ENCODE peak calls at places on chromosomes 16 and 17, in nine cellular contexts. M is transverse colon; N is right lobe of liver; Q is H9; X is cardiac muscle cell; E is ascending aorta; F is CD8-positive, alpha-beta T cell; O is left lung; U is hepatocyte. G is an unnamed sample.

GRCh38 chr17:57989011-57989345 is 924 bp upstream of the VEZF1 start:
- DNase-seq in M (peak; percentile 34), N (no peak), Q (no peak), X (peak; percentile 38), E (no peak), F (no peak), O (no peak), U (peak; percentile 68), G (no peak)

GRCh38 chr16:203246-203645 is 23.0 kb downstream of the HBQ1 start:
- DNase-seq in M (no peak), N (no peak), Q (no peak), X (no peak), E (no peak), F (no peak), O (no peak), U (no peak), G (no peak)

GRCh38 chr16:11355862-11356261 is 10.6 kb downstream of the RMI2 start:
- DNase-seq in M (no peak), N (no peak), Q (no peak), X (no peak), E (no peak), F (no peak), O (no peak), U (no peak), G (no peak)

GRCh38 chr16:73064227-73064995 is 16.5 kb upstream of the ZFHX3 start:
- DNase-seq in M (no peak), N (peak; percentile 38), Q (peak; percentile 69), X (no peak), E (peak; percentile 85), F (no peak), O (peak; percentile 73), U (no peak), G (no peak)

GRCh38 chr17:17564896-17565295 is 26.6 kb downstream of the PEMT start:
- DNase-seq in M (no peak), N (no peak), Q (peak; percentile 83), X (no peak), E (no peak), F (no peak), O (no peak), U (no peak), G (no peak)

GRCh38 chr16:31477220-31478216 is 5.4 kb upstream of the SLC5A2 start:
- DNase-seq in M (peak; percentile 92), N (peak; percentile 88), Q (peak; percentile 92), X (peak; percentile 85), E (no peak), F (peak; percentile 44), O (peak; percentile 92), U (peak; percentile 85), G (no peak)

GRCh38 chr17:73064084-73064938 is 28.2 kb downstream of the SLC39A11 start:
- DNase-seq in M (no peak), N (no peak), Q (no peak), X (no peak), E (no peak), F (no peak), O (no peak), U (no peak), G (no peak)

GRCh38 chr16:2720719-2721633 is 952 bp upstream of the PRSS27 start:
- DNase-seq in M (peak; percentile 90), N (peak; percentile 86), Q (peak; percentile 92), X (peak; percentile 93), E (peak; percentile 91), F (peak; percentile 78), O (peak; percentile 96), U (peak; percentile 96), G (peak; percentile 84)

GRCh38 chr16:62738631-62739030 is 702.4 kb upstream of the CDH8 start:
- DNase-seq in M (no peak), N (no peak), Q (no peak), X (no peak), E (no peak), F (no peak), O (no peak), U (no peak), G (no peak)

GRCh38 chr16:25107466-25107792 is 4.1 kb upstream of the LCMT1 start:
- DNase-seq in M (no peak), N (no peak), Q (no peak), X (no peak), E (no peak), F (no peak), O (peak; percentile 36), U (no peak), G (no peak)

GRCh38 chr16:25110392-25110947 is 1.1 kb upstream of the LCMT1 start:
- DNase-seq in M (peak; percentile 24), N (no peak), Q (no peak), X (no peak), E (no peak), F (no peak), O (no peak), U (no peak), G (no peak)

GRCh38 chr16:25106567-25107465 is 4.7 kb upstream of the LCMT1 start:
- DNase-seq in M (peak; percentile 96), N (peak; percentile 97), Q (peak; percentile 96), X (peak; percentile 96), E (peak; percentile 98), F (peak; percentile 77), O (peak; percentile 100), U (peak; percentile 96), G (peak; percentile 86)

GRCh38 chr16:25109643-25110042 is 1.9 kb upstream of the LCMT1 start:
- DNase-seq in M (peak; percentile 81), N (peak; percentile 38), Q (no peak), X (no peak), E (peak; percentile 84), F (no peak), O (no peak), U (peak; percentile 81), G (peak; percentile 92)

DNA sequence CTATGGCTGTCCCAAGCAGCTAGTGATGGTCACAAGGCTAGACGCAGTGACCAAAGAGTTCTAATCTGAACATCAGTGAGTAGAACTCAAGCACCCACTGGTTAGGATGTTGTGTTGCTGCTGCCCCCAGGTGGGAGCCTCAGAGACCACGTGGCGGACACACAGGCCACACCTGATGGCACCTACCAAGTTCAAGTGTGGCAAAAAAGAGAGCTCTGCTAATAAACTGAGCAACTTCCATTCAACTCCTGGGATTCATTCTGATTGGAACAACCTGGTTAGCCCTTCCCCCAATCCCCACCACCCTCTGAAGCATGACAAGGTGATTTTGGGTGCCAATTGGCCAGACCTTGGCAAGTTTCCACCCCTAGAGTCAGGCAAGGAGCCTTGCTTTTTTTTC is 3.5 kb upstream of the LCMT1 start:
- DNase-seq in M (peak; percentile 17), N (no peak), Q (peak; percentile 57), X (no peak), E (no peak), F (peak; percentile 49), O (no peak), U (no peak), G (no peak)
- TF ChIP-seq CTCF in M (no peak), N (no peak), Q (peak; percentile 40), X (no peak), E (no peak), F (peak; percentile 41), O (no peak), U (no peak), G (no peak)

GRCh38 chr17:16300554-16300953 is 52.7 kb downstream of the CENPV start:
- DNase-seq in M (no peak), N (no peak), Q (no peak), X (no peak), E (no peak), F (no peak), O (no peak), U (no peak), G (no peak)

GRCh38 chr17:16301963-16302855 is 51.1 kb downstream of the CENPV start:
- DNase-seq in M (no peak), N (no peak), Q (no peak), X (no peak), E (no peak), F (no peak), O (no peak), U (no peak), G (no peak)

GRCh38 chr17:16297367-16298139 is 55.7 kb downstream of the CENPV start:
- DNase-seq in M (peak; percentile 57), N (peak; percentile 35), Q (no peak), X (no peak), E (no peak), F (no peak), O (no peak), U (peak; percentile 61), G (no peak)

GRCh38 chr17:16294560-16294959 is 58.7 kb downstream of the CENPV start:
- DNase-seq in M (no peak), N (no peak), Q (no peak), X (no peak), E (no peak), F (no peak), O (no peak), U (no peak), G (no peak)

DNA sequence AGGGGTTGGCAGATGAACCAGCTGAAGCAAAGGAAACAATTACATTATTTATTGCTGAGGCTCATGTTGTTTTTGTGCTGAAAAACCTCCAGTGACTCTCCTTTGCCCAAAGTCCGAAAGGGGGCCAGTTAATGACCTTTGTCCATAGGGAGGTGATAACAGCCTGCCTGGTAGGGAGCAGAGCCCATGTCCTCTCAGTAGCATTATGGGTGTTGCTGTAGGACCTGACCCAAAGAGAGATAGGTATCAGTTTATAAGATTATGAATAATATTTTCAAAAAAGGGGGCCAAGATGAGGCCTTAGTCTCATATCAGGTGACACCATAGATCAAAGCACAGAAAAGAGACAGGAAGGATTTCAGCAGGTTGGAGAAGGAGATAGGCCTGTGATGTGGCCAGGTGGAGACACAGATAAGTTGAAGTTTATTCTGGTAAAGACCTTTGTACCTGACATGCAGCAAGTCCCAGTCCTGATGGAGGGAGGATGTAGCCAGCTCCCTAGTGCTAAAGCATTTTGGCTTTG is 55.1 kb downstream of the CENPV start:
- DNase-seq in M (no peak), N (peak; percentile 34), Q (no peak), X (no peak), E (no peak), F (no peak), O (no peak), U (peak; percentile 49), G (no peak)
- H3K27ac ChIP-seq in M (peak overlapping the region; percentile 84), N (peak overlapping the region; percentile 96), Q (no peak overlapping the region), X (no peak overlapping the region), E (no peak overlapping the region), F (no peak overlapping the region), O (no peak overlapping the region), U (peak overlapping the region; percentile 99), G (no peak overlapping the region)

GRCh38 chr17:44775136-44775837 is 16.5 kb downstream of the ADAM11 start:
- DNase-seq in M (peak; percentile 99), N (peak; percentile 97), Q (no peak), X (no peak), E (peak; percentile 98), F (peak; percentile 98), O (peak; percentile 99), U (no peak), G (peak; percentile 99)
- TF ChIP-seq CTCF in M (no peak), N (no peak), Q (peak; percentile 28), X (no peak), E (no peak), F (peak; percentile 61), O (no peak), U (no peak), G (peak; percentile 75)

GRCh38 chr16:87314990-87315420 is 2.2 kb downstream of the C16orf95 start:
- DNase-seq in M (no peak), N (no peak), Q (no peak), X (no peak), E (peak; percentile 53), F (no peak), O (no peak), U (no peak), G (no peak)
- H3K27ac ChIP-seq in M (no peak overlapping the region), N (no peak overlapping the region), Q (no peak overlapping the region), X (no peak overlapping the region), E (no peak overlapping the region), F (no peak overlapping the region), O (no peak overlapping the region), U (no peak overlapping the region), G (no peak overlapping the region)

G was measured in RWPE1.